ENCODE peak calls at places on chromosomes 2 and 18, in six cellular contexts. A is stimulated activated CD8-positive, alpha-beta memory T cell treated with anti-CD3 and anti-CD28 coated beads, Interleukin-2, amount 100 ng/mL, for 48 hours; L is NCI-H2107; B is GDM1; F is AG09319; Y is NAMALWA. G is an unnamed sample.

GRCh38 chr2:197425550-197425949 is 9.3 kb downstream of the SF3B1 start:
- DNase-seq in A (no peak), L (no peak), B (no peak), F (no peak), Y (no peak), G (no peak)

GRCh38 chr2:70456594-70457495 is 96.8 kb downstream of the TGFA start:
- DNase-seq in A (no peak), L (no peak), B (no peak), F (no peak), Y (no peak), G (no peak)

GRCh38 chr2:16507655-16508054 is 158.0 kb downstream of the CYRIA start:
- DNase-seq in A (no peak), L (no peak), B (no peak), F (no peak), Y (no peak), G (no peak)

GRCh38 chr2:152718909-152719645 is 657 bp downstream of the ARL6IP6 start:
- DNase-seq in A (peak; percentile 19), L (peak; percentile 33), B (no peak), F (no peak), Y (peak; percentile 90), G (peak; percentile 32)

GRCh38 chr18:3605562-3606443 is 155.8 kb downstream of the TGIF1 start:
- DNase-seq in A (no peak), L (no peak), B (peak; percentile 67), F (no peak), Y (peak; percentile 35), G (no peak)

GRCh38 chr2:204335642-204336041 is 209.6 kb upstream of the PARD3B start:
- DNase-seq in A (no peak), L (no peak), B (no peak), F (no peak), Y (no peak), G (no peak)

GRCh38 chr2:122136071-122136470 is 380.6 kb downstream of the TSN start:
- DNase-seq in A (no peak), L (no peak), B (no peak), F (no peak), Y (peak; percentile 70), G (no peak)

GRCh38 chr2:40400336-40400953 is 51.4 kb downstream of the SLC8A1 start:
- DNase-seq in A (no peak), L (no peak), B (no peak), F (no peak), Y (no peak), G (no peak)

GRCh38 chr2:182594286-182594685 is 121.8 kb upstream of the DNAJC10 start:
- DNase-seq in A (no peak), L (no peak), B (no peak), F (no peak), Y (no peak), G (no peak)

GRCh38 chr2:21944536-21944935 is 820.8 kb downstream of the TDRD15 start:
- DNase-seq in A (no peak), L (no peak), B (no peak), F (no peak), Y (no peak), G (no peak)

GRCh38 chr2:102514061-102514785 is 41.2 kb downstream of the SLC9A4 start:
- DNase-seq in A (no peak), L (no peak), B (no peak), F (peak; percentile 22), Y (no peak), G (peak; percentile 73)

GRCh38 chr2:26355038-26355995 is 8.7 kb upstream of the ADGRF3 start:
- DNase-seq in A (no peak), L (no peak), B (no peak), F (peak; percentile 81), Y (no peak), G (peak; percentile 81)

GRCh38 chr18:8952796-8953760 is 149.4 kb upstream of the NDUFV2 start:
- DNase-seq in A (no peak), L (no peak), B (no peak), F (peak; percentile 79), Y (no peak), G (peak; percentile 76)

GRCh38 chr18:49277395-49278036 is 182.9 kb downstream of the DYM start:
- DNase-seq in A (no peak), L (no peak), B (no peak), F (no peak), Y (no peak), G (no peak)

GRCh38 chr2:190781604-190782198 is 98.9 kb upstream of the GLS start:
- DNase-seq in A (peak; percentile 23), L (peak; percentile 15), B (peak; percentile 7), F (no peak), Y (peak; percentile 68), G (no peak)

GRCh38 chr18:183769-184168 is 25.4 kb downstream of the USP14 start:
- DNase-seq in A (no peak), L (no peak), B (no peak), F (no peak), Y (no peak), G (no peak)

GRCh38 chr2:44974064-44974715 is 32.7 kb downstream of the SIX3 start:
- DNase-seq in A (no peak), L (peak; percentile 80), B (no peak), F (no peak), Y (peak; percentile 53), G (peak; percentile 37)

GRCh38 chr2:239730897-239731296 is 294.2 kb downstream of the NDUFA10 start:
- DNase-seq in A (no peak), L (no peak), B (no peak), F (no peak), Y (no peak), G (no peak)

GRCh38 chr2:230326453-230327417 is at the start of gene SP140L:
- DNase-seq in A (peak; percentile 68), L (no peak), B (peak; percentile 55), F (peak; percentile 60), Y (peak; percentile 79), G (peak; percentile 35)

GRCh38 chr18:49041677-49042570 is 91.2 kb upstream of the SMAD7 start:
- DNase-seq in A (no peak), L (no peak), B (peak; percentile 33), F (peak; percentile 24), Y (peak; percentile 76), G (no peak)

GRCh38 chr2:234377761-234378341 is 119.0 kb downstream of the ARL4C start:
- DNase-seq in A (no peak), L (no peak), B (no peak), F (peak; percentile 38), Y (no peak), G (peak; percentile 5)

GRCh38 chr18:58606236-58606635 is 22.7 kb downstream of the ALPK2 start:
- DNase-seq in A (no peak), L (no peak), B (no peak), F (no peak), Y (no peak), G (no peak)

GRCh38 chr18:62526098-62527025 is 3.5 kb downstream of the ZCCHC2 start:
- DNase-seq in A (peak; percentile 70), L (peak; percentile 66), B (peak; percentile 79), F (peak; percentile 45), Y (peak; percentile 74), G (no peak)

GRCh38 chr2:127179756-127180155 is 40.3 kb downstream of the CYP27C1 start:
- DNase-seq in A (no peak), L (no peak), B (peak; percentile 65), F (no peak), Y (no peak), G (no peak)

GRCh38 chr2:53630001-53630606 is 137.5 kb upstream of the CHAC2 start:
- DNase-seq in A (no peak), L (no peak), B (no peak), F (no peak), Y (no peak), G (no peak)

GRCh38 chr18:2417861-2418610 is 153.3 kb downstream of the METTL4 start:
- DNase-seq in A (no peak), L (no peak), B (no peak), F (no peak), Y (no peak), G (no peak)

GRCh38 chr2:104890670-104891069 is 36.8 kb downstream of the POU3F3 start:
- DNase-seq in A (no peak), L (no peak), B (no peak), F (no peak), Y (no peak), G (no peak)

GRCh38 chr2:96860065-96861029 is 2.5 kb upstream of the ANKRD39 start:
- DNase-seq in A (no peak), L (no peak), B (peak; percentile 22), F (no peak), Y (no peak), G (no peak)

GRCh38 chr2:176473177-176473576 is 203.9 kb downstream of the MTX2 start:
- DNase-seq in A (no peak), L (peak; percentile 51), B (no peak), F (no peak), Y (peak; percentile 43), G (no peak)

GRCh38 chr2:158970522-158970855 is 2.0 kb downstream of the TANC1 start:
- DNase-seq in A (no peak), L (no peak), B (no peak), F (no peak), Y (no peak), G (no peak)

G was measured in HFF-Myc.